ENCODE peak calls at places on chromosome 18, in eight cellular contexts. One of them, this sample, is unnamed.

GRCh38 chr18:2979027-2979570 is 33.8 kb downstream of the LPIN2 start:
- DNase-seq in spleen: no peak
- DNase-seq in esophagus muscularis mucosa: no peak
- DNase-seq in uterus: no peak
- DNase-seq in A549: no peak
- DNase-seq in left lung: no peak
- DNase-seq in astrocyte of the spinal cord: peak; percentile 70
- DNase-seq in cardiac fibroblast: peak; percentile 92
- DNase-seq in this sample: peak; percentile 54

GRCh38 chr18:58980991-58981390 is 116.3 kb downstream of the ZNF532 start:
- DNase-seq in cardiac fibroblast: no peak
- DNase-seq in A549: no peak
- DNase-seq in spleen: no peak
- DNase-seq in esophagus muscularis mucosa: no peak
- DNase-seq in astrocyte of the spinal cord: no peak
- DNase-seq in uterus: no peak
- DNase-seq in left lung: no peak
- DNase-seq in this sample: no peak

GRCh38 chr18:23495723-23496440 is 7.4 kb upstream of the RMC1 start:
- DNase-seq in cardiac fibroblast: no peak
- DNase-seq in spleen: no peak
- DNase-seq in left lung: no peak
- DNase-seq in esophagus muscularis mucosa: no peak
- DNase-seq in A549: no peak
- DNase-seq in uterus: no peak
- DNase-seq in astrocyte of the spinal cord: no peak
- DNase-seq in this sample: no peak

GRCh38 chr18:45839415-45840395 is 14.2 kb downstream of the SIGLEC15 start:
- DNase-seq in spleen: peak; percentile 69
- DNase-seq in esophagus muscularis mucosa: no peak
- DNase-seq in A549: peak; percentile 63
- DNase-seq in uterus: no peak
- DNase-seq in left lung: no peak
- DNase-seq in cardiac fibroblast: peak; percentile 86
- DNase-seq in astrocyte of the spinal cord: peak; percentile 81
- DNase-seq in this sample: peak; percentile 51

GRCh38 chr18:58844871-58845270 is 19.8 kb upstream of the ZNF532 start:
- DNase-seq in A549: no peak
- DNase-seq in esophagus muscularis mucosa: no peak
- DNase-seq in astrocyte of the spinal cord: no peak
- DNase-seq in spleen: no peak
- DNase-seq in uterus: no peak
- DNase-seq in cardiac fibroblast: peak; percentile 38
- DNase-seq in left lung: no peak
- DNase-seq in this sample: peak; percentile 56

GRCh38 chr18:56001576-56001975 is 413.6 kb upstream of the TCF4 start:
- DNase-seq in uterus: no peak
- DNase-seq in spleen: no peak
- DNase-seq in A549: peak; percentile 0
- DNase-seq in cardiac fibroblast: peak; percentile 16
- DNase-seq in astrocyte of the spinal cord: peak; percentile 51
- DNase-seq in left lung: no peak
- DNase-seq in esophagus muscularis mucosa: no peak
- DNase-seq in this sample: no peak

GRCh38 chr18:48238206-48238605 is 171.0 kb downstream of the ZBTB7C start:
- DNase-seq in astrocyte of the spinal cord: peak; percentile 17
- DNase-seq in A549: no peak
- DNase-seq in cardiac fibroblast: peak; percentile 31
- DNase-seq in left lung: no peak
- DNase-seq in uterus: no peak
- DNase-seq in spleen: no peak
- DNase-seq in esophagus muscularis mucosa: no peak
- DNase-seq in this sample: no peak

GRCh38 chr18:58392336-58393000 is 236.4 kb downstream of the ALPK2 start:
- DNase-seq in spleen: no peak
- DNase-seq in A549: no peak
- DNase-seq in esophagus muscularis mucosa: no peak
- DNase-seq in left lung: no peak
- DNase-seq in uterus: peak; percentile 57
- DNase-seq in cardiac fibroblast: peak; percentile 49
- DNase-seq in astrocyte of the spinal cord: peak; percentile 76
- DNase-seq in this sample: no peak

GRCh38 chr18:62327977-62328376 is 2.9 kb downstream of the TNFRSF11A start:
- DNase-seq in uterus: no peak
- DNase-seq in A549: no peak
- DNase-seq in cardiac fibroblast: no peak
- DNase-seq in spleen: no peak
- DNase-seq in astrocyte of the spinal cord: no peak
- DNase-seq in left lung: no peak
- DNase-seq in esophagus muscularis mucosa: no peak
- DNase-seq in this sample: no peak

GRCh38 chr18:62325806-62326645 is 916 bp downstream of the TNFRSF11A start:
- DNase-seq in astrocyte of the spinal cord: no peak
- DNase-seq in spleen: peak; percentile 79
- DNase-seq in cardiac fibroblast: peak; percentile 16
- DNase-seq in A549: no peak
- DNase-seq in uterus: no peak
- DNase-seq in esophagus muscularis mucosa: no peak
- DNase-seq in left lung: peak; percentile 83
- DNase-seq in this sample: no peak

GRCh38 chr18:62328775-62329525 is 3.8 kb downstream of the TNFRSF11A start:
- DNase-seq in A549: no peak
- DNase-seq in esophagus muscularis mucosa: no peak
- DNase-seq in spleen: no peak
- DNase-seq in left lung: no peak
- DNase-seq in cardiac fibroblast: no peak
- DNase-seq in uterus: no peak
- DNase-seq in astrocyte of the spinal cord: no peak
- DNase-seq in this sample: no peak

GRCh38 chr18:62324917-62325805 is at the start of gene TNFRSF11A:
- DNase-seq in uterus: no peak
- DNase-seq in astrocyte of the spinal cord: no peak
- DNase-seq in left lung: peak; percentile 85
- DNase-seq in spleen: peak; percentile 87
- DNase-seq in cardiac fibroblast: peak; percentile 5
- DNase-seq in esophagus muscularis mucosa: no peak
- DNase-seq in A549: peak; percentile 57
- DNase-seq in this sample: no peak

GRCh38 chr18:62326646-62327348 is 1.7 kb downstream of the TNFRSF11A start:
- DNase-seq in uterus: no peak
- DNase-seq in left lung: no peak
- DNase-seq in spleen: no peak
- DNase-seq in astrocyte of the spinal cord: no peak
- DNase-seq in A549: no peak
- DNase-seq in esophagus muscularis mucosa: no peak
- DNase-seq in cardiac fibroblast: no peak
- DNase-seq in this sample: no peak
- H3K4me3 ChIP-seq in uterus: no peak overlapping the region
- H3K4me3 ChIP-seq in left lung: peak overlapping the region; percentile 59
- H3K4me3 ChIP-seq in spleen: no peak overlapping the region
- H3K4me3 ChIP-seq in astrocyte of the spinal cord: no peak overlapping the region
- H3K4me3 ChIP-seq in A549: no peak overlapping the region
- H3K4me3 ChIP-seq in esophagus muscularis mucosa: peak overlapping the region; percentile 62
- H3K4me3 ChIP-seq in cardiac fibroblast: no peak overlapping the region
- H3K4me3 ChIP-seq in this sample: no peak overlapping the region

GRCh38 chr18:26734760-26735159 is 130.7 kb downstream of the AQP4 start:
- DNase-seq in esophagus muscularis mucosa: peak; percentile 50
- DNase-seq in astrocyte of the spinal cord: no peak
- DNase-seq in uterus: no peak
- DNase-seq in A549: no peak
- DNase-seq in cardiac fibroblast: no peak
- DNase-seq in spleen: no peak
- DNase-seq in left lung: no peak
- DNase-seq in this sample: no peak
- H3K4me3 ChIP-seq in esophagus muscularis mucosa: no peak overlapping the region
- H3K4me3 ChIP-seq in astrocyte of the spinal cord: no peak overlapping the region
- H3K4me3 ChIP-seq in uterus: no peak overlapping the region
- H3K4me3 ChIP-seq in A549: no peak overlapping the region
- H3K4me3 ChIP-seq in cardiac fibroblast: no peak overlapping the region
- H3K4me3 ChIP-seq in spleen: no peak overlapping the region
- H3K4me3 ChIP-seq in left lung: no peak overlapping the region
- H3K4me3 ChIP-seq in this sample: no peak overlapping the region

DNA sequence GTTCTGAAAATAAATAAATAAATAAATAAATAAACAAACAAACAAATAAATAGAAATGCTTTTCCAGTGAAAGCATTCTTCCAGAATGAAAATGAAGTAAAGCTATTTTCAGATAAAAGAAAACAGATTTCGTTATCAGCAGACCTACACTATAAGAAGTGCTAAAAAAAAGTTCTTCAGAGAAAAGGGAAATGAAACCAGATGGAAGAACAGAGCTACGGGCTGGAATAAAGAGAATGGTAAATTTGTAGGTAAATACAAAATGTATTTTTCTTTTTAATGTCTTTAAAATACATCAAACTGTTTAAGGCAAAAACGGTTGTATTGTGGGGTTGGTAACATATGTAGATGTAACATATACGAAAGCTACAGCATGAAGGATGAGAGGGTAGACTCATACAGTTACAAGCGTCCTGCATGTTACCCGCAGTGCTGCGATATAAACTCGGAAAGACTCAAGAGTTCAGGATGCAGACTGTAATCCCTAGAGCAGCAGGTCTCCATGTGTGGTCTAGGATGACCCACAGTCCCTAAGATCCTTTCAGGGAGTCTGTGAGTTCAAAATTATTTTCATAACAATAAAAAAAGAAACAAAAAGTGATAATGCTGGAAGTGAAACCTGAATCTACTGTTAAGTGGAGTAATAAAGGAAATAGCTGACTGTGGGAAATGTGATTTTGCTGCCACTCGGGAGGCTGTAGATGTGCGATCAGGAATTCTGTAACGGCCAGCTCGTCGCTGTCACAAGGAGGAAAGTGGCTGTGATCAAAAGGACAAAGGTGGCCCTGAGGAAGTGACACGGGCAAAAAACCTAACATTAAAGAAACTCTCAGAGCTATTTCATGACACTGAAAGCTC is 5.3 kb upstream of the RAB12 start:
- DNase-seq in cardiac fibroblast: no peak
- DNase-seq in left lung: no peak
- DNase-seq in astrocyte of the spinal cord: no peak
- DNase-seq in esophagus muscularis mucosa: no peak
- DNase-seq in spleen: no peak
- DNase-seq in uterus: no peak
- DNase-seq in A549: no peak
- DNase-seq in this sample: no peak
- H3K4me3 ChIP-seq in cardiac fibroblast: no peak overlapping the region
- H3K4me3 ChIP-seq in left lung: peak overlapping the region; percentile 19
- H3K4me3 ChIP-seq in astrocyte of the spinal cord: peak overlapping the region; percentile 2
- H3K4me3 ChIP-seq in esophagus muscularis mucosa: peak overlapping the region; percentile 46
- H3K4me3 ChIP-seq in spleen: peak overlapping the region; percentile 33
- H3K4me3 ChIP-seq in uterus: no peak overlapping the region
- H3K4me3 ChIP-seq in A549: no peak overlapping the region
- H3K4me3 ChIP-seq in this sample: no peak overlapping the region

GRCh38 chr18:49491534-49491856 is 4.5 kb upstream of the C18orf32 start:
- DNase-seq in spleen: no peak
- DNase-seq in left lung: no peak
- DNase-seq in A549: no peak
- DNase-seq in esophagus muscularis mucosa: no peak
- DNase-seq in uterus: no peak
- DNase-seq in astrocyte of the spinal cord: peak; percentile 35
- DNase-seq in cardiac fibroblast: no peak
- DNase-seq in this sample: no peak

GRCh38 chr18:49491857-49492693 is 5.0 kb upstream of the C18orf32 start:
- DNase-seq in uterus: peak; percentile 97
- DNase-seq in spleen: peak; percentile 92
- DNase-seq in astrocyte of the spinal cord: peak; percentile 100
- DNase-seq in left lung: peak; percentile 86
- DNase-seq in cardiac fibroblast: peak; percentile 100
- DNase-seq in A549: peak; percentile 98
- DNase-seq in esophagus muscularis mucosa: peak; percentile 97
- DNase-seq in this sample: peak; percentile 98

GRCh38 chr18:49492694-49493033 is 5.6 kb upstream of the C18orf32 start:
- DNase-seq in uterus: no peak
- DNase-seq in esophagus muscularis mucosa: no peak
- DNase-seq in A549: no peak
- DNase-seq in left lung: no peak
- DNase-seq in spleen: no peak
- DNase-seq in cardiac fibroblast: no peak
- DNase-seq in astrocyte of the spinal cord: no peak
- DNase-seq in this sample: no peak

GRCh38 chr18:49487711-49488310 is 777 bp upstream of the C18orf32 start:
- DNase-seq in A549: no peak
- DNase-seq in cardiac fibroblast: peak; percentile 22
- DNase-seq in uterus: no peak
- DNase-seq in spleen: no peak
- DNase-seq in esophagus muscularis mucosa: no peak
- DNase-seq in left lung: no peak
- DNase-seq in astrocyte of the spinal cord: no peak
- DNase-seq in this sample: no peak

DNA sequence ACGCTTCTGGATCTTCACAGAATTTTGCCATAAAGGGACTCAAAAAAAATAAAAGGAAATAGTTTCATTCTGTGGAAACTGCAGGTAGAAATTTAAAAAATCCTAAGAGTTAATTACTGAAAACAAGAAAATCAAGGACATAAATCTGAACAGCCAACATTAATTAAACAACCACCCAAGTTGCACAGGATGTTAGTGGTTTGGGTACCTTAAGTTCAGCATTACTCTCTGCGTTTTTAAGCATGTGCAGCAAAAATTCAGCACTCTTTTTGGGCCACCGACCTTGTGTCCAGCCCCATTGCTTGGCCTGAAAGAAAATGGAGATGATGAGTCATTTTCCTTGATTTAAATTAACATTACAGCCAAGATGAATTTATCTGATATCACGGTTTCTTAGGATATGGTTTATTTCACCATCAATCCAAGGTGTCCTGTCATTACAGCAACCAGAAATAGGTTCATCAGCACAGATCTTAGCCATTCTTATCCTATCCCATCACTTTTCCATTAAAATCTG is 3.3 kb upstream of the C18orf32 start:
- DNase-seq in cardiac fibroblast: peak; percentile 15
- DNase-seq in spleen: no peak
- DNase-seq in uterus: no peak
- DNase-seq in A549: no peak
- DNase-seq in left lung: no peak
- DNase-seq in astrocyte of the spinal cord: no peak
- DNase-seq in esophagus muscularis mucosa: no peak
- DNase-seq in this sample: no peak
- H3K4me3 ChIP-seq in cardiac fibroblast: no peak overlapping the region
- H3K4me3 ChIP-seq in spleen: no peak overlapping the region
- H3K4me3 ChIP-seq in uterus: no peak overlapping the region
- H3K4me3 ChIP-seq in A549: peak overlapping the region; percentile 89
- H3K4me3 ChIP-seq in left lung: peak overlapping the region; percentile 73
- H3K4me3 ChIP-seq in astrocyte of the spinal cord: peak overlapping the region; percentile 78
- H3K4me3 ChIP-seq in esophagus muscularis mucosa: no peak overlapping the region
- H3K4me3 ChIP-seq in this sample: peak overlapping the region; percentile 99

This sample was measured in retinal pigment epithelial cell.